ENCODE peak calls at places on chromosomes 4 and X, in seven cellular contexts. B is brain microvascular endothelial cell, U is endothelial cell, J is ELR, W is ACHN, V is lung, I is AG09319. C is an unnamed sample.

GRCh38 chr4:67809502-67809901 is 55.3 kb upstream of the GNRHR start:
- DNase-seq in B (no peak), U (no peak), J (no peak), W (no peak), V (no peak), I (no peak), C (no peak)

GRCh38 chr4:150173854-150174398 is 95.7 kb downstream of the DCLK2 start:
- DNase-seq in B (peak; percentile 22), U (peak; percentile 45), J (no peak), W (no peak), V (no peak), I (no peak), C (peak; percentile 4)

GRCh38 chrX:56932653-56933339 is 62.5 kb downstream of the SPIN3 start:
- DNase-seq in B (no peak), U (no peak), J (no peak), W (no peak), V (no peak), I (no peak), C (no peak)

GRCh38 chr4:163808091-163808490 is 313.6 kb downstream of the TMA16 start:
- DNase-seq in B (no peak), U (no peak), J (no peak), W (no peak), V (no peak), I (no peak), C (peak; percentile 11)

GRCh38 chrX:10932842-10933440 is 178.2 kb upstream of the HCCS start:
- DNase-seq in B (peak; percentile 16), U (no peak), J (peak; percentile 49), W (no peak), V (no peak), I (no peak), C (no peak)

GRCh38 chr4:70277121-70277520 is 34.7 kb downstream of the CSN3 start:
- DNase-seq in B (no peak), U (no peak), J (no peak), W (no peak), V (no peak), I (no peak), C (no peak)

GRCh38 chrX:40031861-40032422 is 65.8 kb downstream of the BCOR start:
- DNase-seq in B (no peak), U (no peak), J (peak; percentile 20), W (no peak), V (no peak), I (no peak), C (no peak)

GRCh38 chr4:183912585-183912984 is 7.5 kb downstream of the STOX2 start:
- DNase-seq in B (no peak), U (no peak), J (no peak), W (peak; percentile 33), V (no peak), I (no peak), C (no peak)

GRCh38 chr4:142585411-142585810 is 260.7 kb downstream of the INPP4B start:
- DNase-seq in B (no peak), U (no peak), J (no peak), W (no peak), V (no peak), I (no peak), C (no peak)

GRCh38 chr4:182139481-182139880 is 103.7 kb upstream of the TENM3 start:
- DNase-seq in B (no peak), U (no peak), J (no peak), W (no peak), V (no peak), I (no peak), C (no peak)

GRCh38 chr4:169062861-169063197 is 52.8 kb upstream of the CBR4 start:
- DNase-seq in B (no peak), U (no peak), J (no peak), W (no peak), V (no peak), I (no peak), C (no peak)

GRCh38 chr4:7240341-7240740 is 48.0 kb downstream of the SORCS2 start:
- DNase-seq in B (no peak), U (no peak), J (no peak), W (no peak), V (no peak), I (no peak), C (no peak)

GRCh38 chrX:10622197-10622596 is 1.8 kb upstream of the MID1 start:
- DNase-seq in B (no peak), U (no peak), J (no peak), W (no peak), V (no peak), I (no peak), C (no peak)

GRCh38 chr4:22593933-22594332 is 78.1 kb upstream of the ADGRA3 start:
- DNase-seq in B (no peak), U (no peak), J (no peak), W (no peak), V (no peak), I (no peak), C (no peak)

GRCh38 chr4:47531241-47531953 is 46.3 kb downstream of the ATP10D start:
- DNase-seq in B (peak; percentile 95), U (no peak), J (peak; percentile 91), W (peak; percentile 50), V (no peak), I (no peak), C (peak; percentile 18)

GRCh38 chrX:46376246-46376885 is 168.9 kb downstream of the ZNF674 start:
- DNase-seq in B (peak; percentile 56), U (peak; percentile 34), J (peak; percentile 61), W (peak; percentile 59), V (no peak), I (peak; percentile 35), C (peak; percentile 14)

GRCh38 chr4:23770011-23770410 is 119.8 kb downstream of the PPARGC1A start:
- DNase-seq in B (no peak), U (no peak), J (peak; percentile 27), W (peak; percentile 16), V (no peak), I (no peak), C (no peak)

GRCh38 chr4:163540977-163541376 is 46.5 kb downstream of the TMA16 start:
- DNase-seq in B (peak; percentile 82), U (no peak), J (peak; percentile 90), W (peak; percentile 17), V (no peak), I (peak; percentile 20), C (no peak)

GRCh38 chrX:46571423-46572294 is 1.9 kb upstream of the CHST7 start:
- DNase-seq in B (no peak), U (no peak), J (no peak), W (no peak), V (no peak), I (no peak), C (no peak)

GRCh38 chrX:107731831-107732502 is 43.6 kb downstream of the TSC22D3 start:
- DNase-seq in B (peak; percentile 59), U (no peak), J (peak; percentile 53), W (peak; percentile 89), V (peak; percentile 92), I (no peak), C (peak; percentile 94)

C was measured in thyroid gland.